ENCODE peak calls at places on chromosomes 12 and 14, in ten cellular contexts. One of them, this sample, is unnamed.
A peak's percentile ranks its signal among the peaks of the same experiment; 100 is the strongest.

GRCh38 chr12:9669534-9669933 is at the start of gene CLEC2D:
- DNase-seq in hepatic stellate cell: no peak
- DNase-seq in SJSA1: no peak
- DNase-seq in kidney tubule cell: no peak
- DNase-seq in T-helper 9 cell: no peak
- DNase-seq in Jurkat, Clone E6-1: peak; percentile 27
- DNase-seq in KG1: no peak
- DNase-seq in left lobe of liver: no peak
- DNase-seq in retina: no peak
- DNase-seq in psoas muscle: no peak
- DNase-seq in this sample: no peak

GRCh38 chr12:57771873-57772428 is at the start of gene METTL1:
- DNase-seq in hepatic stellate cell: peak; percentile 97
- DNase-seq in kidney tubule cell: peak; percentile 96
- DNase-seq in Jurkat, Clone E6-1: peak; percentile 94
- DNase-seq in T-helper 9 cell: peak; percentile 84
- DNase-seq in SJSA1: no peak
- DNase-seq in retina: peak; percentile 96
- DNase-seq in psoas muscle: peak; percentile 97
- DNase-seq in KG1: peak; percentile 51
- DNase-seq in left lobe of liver: peak; percentile 95
- DNase-seq in this sample: peak; percentile 73

GRCh38 chr14:95070748-95071435 is 86.4 kb downstream of the DICER1 start:
- DNase-seq in Jurkat, Clone E6-1: no peak
- DNase-seq in KG1: no peak
- DNase-seq in retina: no peak
- DNase-seq in kidney tubule cell: no peak
- DNase-seq in hepatic stellate cell: no peak
- DNase-seq in T-helper 9 cell: no peak
- DNase-seq in left lobe of liver: no peak
- DNase-seq in psoas muscle: no peak
- DNase-seq in SJSA1: no peak
- DNase-seq in this sample: no peak

GRCh38 chr12:124036117-124037109 is 63.4 kb downstream of the ZNF664 start:
- DNase-seq in KG1: peak; percentile 31
- DNase-seq in psoas muscle: no peak
- DNase-seq in hepatic stellate cell: peak; percentile 52
- DNase-seq in retina: peak; percentile 80
- DNase-seq in SJSA1: peak; percentile 51
- DNase-seq in Jurkat, Clone E6-1: no peak
- DNase-seq in T-helper 9 cell: peak; percentile 37
- DNase-seq in left lobe of liver: no peak
- DNase-seq in kidney tubule cell: peak; percentile 53
- DNase-seq in this sample: peak; percentile 32

GRCh38 chr12:12715459-12716150 is 1.6 kb upstream of the CDKN1B start:
- DNase-seq in KG1: no peak
- DNase-seq in Jurkat, Clone E6-1: peak; percentile 72
- DNase-seq in SJSA1: no peak
- DNase-seq in retina: peak; percentile 61
- DNase-seq in kidney tubule cell: no peak
- DNase-seq in psoas muscle: no peak
- DNase-seq in T-helper 9 cell: no peak
- DNase-seq in hepatic stellate cell: no peak
- DNase-seq in left lobe of liver: no peak
- DNase-seq in this sample: peak; percentile 14

GRCh38 chr14:69086537-69086936 is 66.4 kb downstream of the DCAF5 start:
- DNase-seq in T-helper 9 cell: no peak
- DNase-seq in left lobe of liver: no peak
- DNase-seq in hepatic stellate cell: no peak
- DNase-seq in psoas muscle: no peak
- DNase-seq in kidney tubule cell: no peak
- DNase-seq in SJSA1: no peak
- DNase-seq in retina: no peak
- DNase-seq in Jurkat, Clone E6-1: no peak
- DNase-seq in KG1: no peak
- DNase-seq in this sample: no peak

GRCh38 chr14:39028620-39029019 is 74.4 kb downstream of the SEC23A start:
- DNase-seq in KG1: no peak
- DNase-seq in psoas muscle: no peak
- DNase-seq in kidney tubule cell: no peak
- DNase-seq in retina: no peak
- DNase-seq in SJSA1: no peak
- DNase-seq in T-helper 9 cell: no peak
- DNase-seq in hepatic stellate cell: no peak
- DNase-seq in Jurkat, Clone E6-1: no peak
- DNase-seq in left lobe of liver: no peak
- DNase-seq in this sample: no peak

GRCh38 chr14:75063491-75064204 is at the start of gene ACYP1:
- DNase-seq in kidney tubule cell: peak; percentile 89
- DNase-seq in retina: peak; percentile 96
- DNase-seq in psoas muscle: peak; percentile 96
- DNase-seq in SJSA1: peak; percentile 87
- DNase-seq in Jurkat, Clone E6-1: peak; percentile 86
- DNase-seq in left lobe of liver: peak; percentile 95
- DNase-seq in KG1: peak; percentile 82
- DNase-seq in hepatic stellate cell: peak; percentile 95
- DNase-seq in T-helper 9 cell: peak; percentile 86
- DNase-seq in this sample: peak; percentile 85

GRCh38 chr14:92512807-92513203 is 776 bp upstream of the RIN3 start:
- DNase-seq in SJSA1: peak; percentile 42
- DNase-seq in T-helper 9 cell: no peak
- DNase-seq in KG1: no peak
- DNase-seq in kidney tubule cell: no peak
- DNase-seq in Jurkat, Clone E6-1: no peak
- DNase-seq in psoas muscle: no peak
- DNase-seq in left lobe of liver: no peak
- DNase-seq in retina: no peak
- DNase-seq in hepatic stellate cell: no peak
- DNase-seq in this sample: no peak

GRCh38 chr14:28300356-28300755 is 466.2 kb upstream of the FOXG1 start:
- DNase-seq in T-helper 9 cell: no peak
- DNase-seq in retina: no peak
- DNase-seq in KG1: no peak
- DNase-seq in left lobe of liver: no peak
- DNase-seq in SJSA1: no peak
- DNase-seq in hepatic stellate cell: no peak
- DNase-seq in psoas muscle: no peak
- DNase-seq in kidney tubule cell: no peak
- DNase-seq in Jurkat, Clone E6-1: no peak
- DNase-seq in this sample: no peak

GRCh38 chr14:105865904-105866840 is 339.8 kb downstream of the TMEM121 start:
- DNase-seq in T-helper 9 cell: no peak
- DNase-seq in Jurkat, Clone E6-1: no peak
- DNase-seq in SJSA1: peak; percentile 34
- DNase-seq in hepatic stellate cell: no peak
- DNase-seq in kidney tubule cell: no peak
- DNase-seq in left lobe of liver: peak; percentile 39
- DNase-seq in KG1: no peak
- DNase-seq in retina: no peak
- DNase-seq in psoas muscle: no peak
- DNase-seq in this sample: no peak

GRCh38 chr14:71452535-71452934 is 479.7 kb upstream of the RGS6 start:
- DNase-seq in left lobe of liver: no peak
- DNase-seq in KG1: no peak
- DNase-seq in psoas muscle: no peak
- DNase-seq in T-helper 9 cell: no peak
- DNase-seq in kidney tubule cell: no peak
- DNase-seq in hepatic stellate cell: no peak
- DNase-seq in Jurkat, Clone E6-1: no peak
- DNase-seq in retina: no peak
- DNase-seq in SJSA1: no peak
- DNase-seq in this sample: no peak

GRCh38 chr14:85252011-85252410 is 277.9 kb upstream of the FLRT2 start:
- DNase-seq in T-helper 9 cell: no peak
- DNase-seq in psoas muscle: no peak
- DNase-seq in SJSA1: no peak
- DNase-seq in KG1: no peak
- DNase-seq in kidney tubule cell: peak; percentile 58
- DNase-seq in retina: no peak
- DNase-seq in Jurkat, Clone E6-1: no peak
- DNase-seq in hepatic stellate cell: no peak
- DNase-seq in left lobe of liver: no peak
- DNase-seq in this sample: no peak

GRCh38 chr14:26867171-26867757 is 269.4 kb upstream of the NOVA1 start:
- DNase-seq in left lobe of liver: no peak
- DNase-seq in hepatic stellate cell: no peak
- DNase-seq in KG1: no peak
- DNase-seq in kidney tubule cell: peak; percentile 82
- DNase-seq in retina: no peak
- DNase-seq in Jurkat, Clone E6-1: no peak
- DNase-seq in psoas muscle: no peak
- DNase-seq in SJSA1: no peak
- DNase-seq in T-helper 9 cell: no peak
- DNase-seq in this sample: no peak

GRCh38 chr14:100062602-100063001 is 2.6 kb upstream of the EVL start:
- DNase-seq in psoas muscle: no peak
- DNase-seq in SJSA1: no peak
- DNase-seq in retina: no peak
- DNase-seq in T-helper 9 cell: no peak
- DNase-seq in left lobe of liver: no peak
- DNase-seq in kidney tubule cell: no peak
- DNase-seq in KG1: no peak
- DNase-seq in hepatic stellate cell: no peak
- DNase-seq in Jurkat, Clone E6-1: no peak
- DNase-seq in this sample: no peak

GRCh38 chr14:72512925-72513324 is 381.0 kb downstream of the DPF3 start:
- DNase-seq in kidney tubule cell: no peak
- DNase-seq in psoas muscle: no peak
- DNase-seq in T-helper 9 cell: no peak
- DNase-seq in SJSA1: no peak
- DNase-seq in KG1: no peak
- DNase-seq in hepatic stellate cell: no peak
- DNase-seq in left lobe of liver: no peak
- DNase-seq in Jurkat, Clone E6-1: no peak
- DNase-seq in retina: no peak
- DNase-seq in this sample: no peak

GRCh38 chr12:48988030-48988649 is 10.0 kb downstream of the WNT1 start:
- DNase-seq in retina: peak; percentile 80
- DNase-seq in SJSA1: peak; percentile 66
- DNase-seq in hepatic stellate cell: no peak
- DNase-seq in T-helper 9 cell: peak; percentile 82
- DNase-seq in KG1: peak; percentile 57
- DNase-seq in psoas muscle: peak; percentile 84
- DNase-seq in left lobe of liver: peak; percentile 69
- DNase-seq in kidney tubule cell: peak; percentile 51
- DNase-seq in Jurkat, Clone E6-1: peak; percentile 28
- DNase-seq in this sample: peak; percentile 65

GRCh38 chr12:62719027-62719426 is 215.9 kb downstream of the PPM1H start:
- DNase-seq in left lobe of liver: no peak
- DNase-seq in kidney tubule cell: no peak
- DNase-seq in SJSA1: no peak
- DNase-seq in retina: no peak
- DNase-seq in psoas muscle: no peak
- DNase-seq in T-helper 9 cell: no peak
- DNase-seq in KG1: no peak
- DNase-seq in hepatic stellate cell: no peak
- DNase-seq in Jurkat, Clone E6-1: no peak
- DNase-seq in this sample: no peak

GRCh38 chr14:75279739-75280447 is 1.3 kb downstream of the FOS start:
- DNase-seq in left lobe of liver: peak; percentile 62
- DNase-seq in psoas muscle: peak; percentile 67
- DNase-seq in KG1: no peak
- DNase-seq in SJSA1: no peak
- DNase-seq in kidney tubule cell: peak; percentile 10
- DNase-seq in Jurkat, Clone E6-1: no peak
- DNase-seq in T-helper 9 cell: no peak
- DNase-seq in hepatic stellate cell: no peak
- DNase-seq in retina: no peak
- DNase-seq in this sample: no peak

GRCh38 chr14:103755060-103755459 is 39.5 kb downstream of the ZFYVE21 start:
- DNase-seq in retina: no peak
- DNase-seq in SJSA1: no peak
- DNase-seq in KG1: no peak
- DNase-seq in T-helper 9 cell: no peak
- DNase-seq in left lobe of liver: no peak
- DNase-seq in Jurkat, Clone E6-1: no peak
- DNase-seq in kidney tubule cell: no peak
- DNase-seq in hepatic stellate cell: no peak
- DNase-seq in psoas muscle: no peak
- DNase-seq in this sample: no peak

GRCh38 chr14:64645220-64645891 is 58.9 kb upstream of the PLEKHG3 start:
- DNase-seq in Jurkat, Clone E6-1: no peak
- DNase-seq in left lobe of liver: no peak
- DNase-seq in KG1: no peak
- DNase-seq in hepatic stellate cell: peak; percentile 65
- DNase-seq in kidney tubule cell: peak; percentile 84
- DNase-seq in SJSA1: peak; percentile 73
- DNase-seq in psoas muscle: no peak
- DNase-seq in retina: peak; percentile 23
- DNase-seq in T-helper 9 cell: no peak
- DNase-seq in this sample: no peak

GRCh38 chr14:61337893-61338292 is 16.5 kb downstream of the PRKCH start:
- DNase-seq in psoas muscle: no peak
- DNase-seq in hepatic stellate cell: no peak
- DNase-seq in kidney tubule cell: no peak
- DNase-seq in KG1: no peak
- DNase-seq in left lobe of liver: no peak
- DNase-seq in retina: no peak
- DNase-seq in Jurkat, Clone E6-1: peak; percentile 87
- DNase-seq in SJSA1: no peak
- DNase-seq in T-helper 9 cell: peak; percentile 53
- DNase-seq in this sample: peak; percentile 71

GRCh38 chr12:50537538-50537919 is 32.7 kb downstream of the DIP2B start:
- DNase-seq in kidney tubule cell: peak; percentile 92
- DNase-seq in left lobe of liver: no peak
- DNase-seq in SJSA1: no peak
- DNase-seq in psoas muscle: no peak
- DNase-seq in T-helper 9 cell: no peak
- DNase-seq in Jurkat, Clone E6-1: no peak
- DNase-seq in hepatic stellate cell: peak; percentile 54
- DNase-seq in KG1: no peak
- DNase-seq in retina: no peak
- DNase-seq in this sample: no peak

GRCh38 chr12:132143328-132144071 is 619 bp downstream of the DDX51 start:
- DNase-seq in left lobe of liver: peak; percentile 48
- DNase-seq in kidney tubule cell: no peak
- DNase-seq in Jurkat, Clone E6-1: no peak
- DNase-seq in T-helper 9 cell: no peak
- DNase-seq in psoas muscle: peak; percentile 56
- DNase-seq in KG1: no peak
- DNase-seq in SJSA1: peak; percentile 45
- DNase-seq in retina: no peak
- DNase-seq in hepatic stellate cell: no peak
- DNase-seq in this sample: peak; percentile 31

GRCh38 chr14:102671410-102671809 is 79.0 kb downstream of the RCOR1 start:
- DNase-seq in T-helper 9 cell: no peak
- DNase-seq in hepatic stellate cell: no peak
- DNase-seq in retina: no peak
- DNase-seq in psoas muscle: no peak
- DNase-seq in left lobe of liver: no peak
- DNase-seq in Jurkat, Clone E6-1: no peak
- DNase-seq in kidney tubule cell: no peak
- DNase-seq in SJSA1: no peak
- DNase-seq in KG1: no peak
- DNase-seq in this sample: no peak

GRCh38 chr12:72057330-72057911 is 118.8 kb downstream of the TPH2 start:
- DNase-seq in T-helper 9 cell: no peak
- DNase-seq in KG1: no peak
- DNase-seq in hepatic stellate cell: no peak
- DNase-seq in left lobe of liver: no peak
- DNase-seq in psoas muscle: no peak
- DNase-seq in SJSA1: no peak
- DNase-seq in Jurkat, Clone E6-1: peak; percentile 2
- DNase-seq in kidney tubule cell: peak; percentile 66
- DNase-seq in retina: no peak
- DNase-seq in this sample: no peak

GRCh38 chr12:52539024-52539820 is 13.7 kb downstream of the KRT71 start:
- DNase-seq in SJSA1: no peak
- DNase-seq in psoas muscle: no peak
- DNase-seq in hepatic stellate cell: peak; percentile 24
- DNase-seq in Jurkat, Clone E6-1: no peak
- DNase-seq in kidney tubule cell: peak; percentile 61
- DNase-seq in KG1: no peak
- DNase-seq in retina: no peak
- DNase-seq in left lobe of liver: no peak
- DNase-seq in T-helper 9 cell: no peak
- DNase-seq in this sample: no peak

GRCh38 chr12:89016970-89017778 is 335.1 kb downstream of the DUSP6 start:
- DNase-seq in kidney tubule cell: peak; percentile 79
- DNase-seq in KG1: peak; percentile 53
- DNase-seq in Jurkat, Clone E6-1: peak; percentile 69
- DNase-seq in hepatic stellate cell: peak; percentile 15
- DNase-seq in psoas muscle: no peak
- DNase-seq in SJSA1: no peak
- DNase-seq in left lobe of liver: no peak
- DNase-seq in retina: peak; percentile 70
- DNase-seq in T-helper 9 cell: no peak
- DNase-seq in this sample: no peak